ENCODE peak calls at places on chromosome 7, in seven cellular contexts. I is AG10803, Z is tibial artery, Q is HFFc6, M is kidney, N is hepatocyte, F is fibroblast of the aortic adventitia. E is an unnamed sample.

GRCh38 chr7:128172151-128172550 is 68.9 kb upstream of the LEP start:
- DNase-seq in I (no peak), Z (peak), Q (no peak), M (no peak), N (no peak), F (no peak), E (no peak)

GRCh38 chr7:141585592-141586510 is 34.6 kb downstream of the AGK start:
- DNase-seq in I (peak), Z (no peak), Q (peak), M (no peak), N (no peak), F (peak), E (no peak)

GRCh38 chr7:131219277-131220041 is 108.2 kb upstream of the MKLN1 start:
- DNase-seq in I (no peak), Z (peak), Q (no peak), M (no peak), N (no peak), F (peak), E (peak)

GRCh38 chr7:138813945-138814344 is 15.9 kb upstream of the ATP6V0A4 start:
- DNase-seq in I (no peak), Z (no peak), Q (no peak), M (no peak), N (no peak), F (no peak), E (no peak)

GRCh38 chr7:141659501-141659900 is 42.5 kb downstream of the DENND11 start:
- DNase-seq in I (no peak), Z (peak), Q (no peak), M (no peak), N (no peak), F (no peak), E (no peak)

GRCh38 chr7:92588561-92588960 is 1.6 kb downstream of the FAM133B start:
- DNase-seq in I (peak), Z (no peak), Q (no peak), M (no peak), N (no peak), F (no peak), E (no peak)

GRCh38 chr7:141541375-141541774 is 9.8 kb upstream of the AGK start:
- DNase-seq in I (no peak), Z (no peak), Q (no peak), M (no peak), N (no peak), F (no peak), E (no peak)

GRCh38 chr7:115851291-115851690 is 179.3 kb downstream of the TFEC start:
- DNase-seq in I (peak), Z (no peak), Q (peak), M (no peak), N (peak), F (peak), E (no peak)

GRCh38 chr7:137880432-137880831 is 33.7 kb upstream of the DGKI start:
- DNase-seq in I (peak), Z (no peak), Q (peak), M (no peak), N (no peak), F (peak), E (no peak)

GRCh38 chr7:28958235-28958945 is at the start of gene TRIL:
- DNase-seq in I (peak), Z (peak), Q (no peak), M (peak), N (peak), F (peak), E (peak)

GRCh38 chr7:78074713-78075112 is 276.1 kb downstream of the PHTF2 start:
- DNase-seq in I (no peak), Z (no peak), Q (no peak), M (no peak), N (no peak), F (no peak), E (no peak)

GRCh38 chr7:14376711-14377110 is 387.2 kb upstream of the ETV1 start:
- DNase-seq in I (no peak), Z (no peak), Q (no peak), M (no peak), N (no peak), F (no peak), E (no peak)

GRCh38 chr7:369981-370621 is 80.1 kb downstream of the FOXL3 start:
- DNase-seq in I (no peak), Z (peak), Q (no peak), M (no peak), N (peak), F (no peak), E (no peak)

GRCh38 chr7:45236666-45237065 is 79.1 kb downstream of the RAMP3 start:
- DNase-seq in I (peak), Z (no peak), Q (peak), M (no peak), N (no peak), F (peak), E (no peak)

GRCh38 chr7:65976659-65977196 is 5.3 kb downstream of the GUSB start:
- DNase-seq in I (no peak), Z (peak), Q (no peak), M (no peak), N (no peak), F (no peak), E (no peak)

GRCh38 chr7:131194070-131194865 is 133.4 kb upstream of the MKLN1 start:
- DNase-seq in I (no peak), Z (no peak), Q (no peak), M (no peak), N (no peak), F (peak), E (no peak)

GRCh38 chr7:104275900-104276299 is 52.5 kb upstream of the LHFPL3 start:
- DNase-seq in I (no peak), Z (no peak), Q (no peak), M (no peak), N (no peak), F (no peak), E (no peak)

GRCh38 chr7:100585511-100586265 is at the start of gene LRCH4:
- DNase-seq in I (no peak), Z (peak), Q (no peak), M (no peak), N (peak), F (no peak), E (no peak)

GRCh38 chr7:139603896-139604295 is 80.4 kb downstream of the CLEC2L start:
- DNase-seq in I (no peak), Z (no peak), Q (no peak), M (no peak), N (no peak), F (no peak), E (no peak)

GRCh38 chr7:39228946-39229345 is 251.2 kb downstream of the POU6F2 start:
- DNase-seq in I (peak), Z (no peak), Q (peak), M (no peak), N (no peak), F (no peak), E (no peak)

GRCh38 chr7:142646274-142646895 is 102.9 kb upstream of the PRSS1 start:
- DNase-seq in I (no peak), Z (no peak), Q (no peak), M (no peak), N (no peak), F (no peak), E (no peak)

GRCh38 chr7:39252916-39253315 is 275.2 kb downstream of the POU6F2 start:
- DNase-seq in I (peak), Z (no peak), Q (no peak), M (no peak), N (no peak), F (peak), E (no peak)

GRCh38 chr7:47420117-47420780 is 161.7 kb downstream of the TNS3 start:
- DNase-seq in I (peak), Z (no peak), Q (no peak), M (no peak), N (no peak), F (no peak), E (peak)

GRCh38 chr7:30142710-30143109 is 7.9 kb downstream of the MTURN start:
- DNase-seq in I (peak), Z (peak), Q (peak), M (no peak), N (peak), F (peak), E (peak)

GRCh38 chr7:137873524-137873923 is 26.8 kb upstream of the DGKI start:
- DNase-seq in I (peak), Z (no peak), Q (peak), M (no peak), N (no peak), F (peak), E (no peak)

GRCh38 chr7:48213226-48213625 is 42.0 kb downstream of the ABCA13 start:
- DNase-seq in I (no peak), Z (no peak), Q (no peak), M (no peak), N (no peak), F (no peak), E (no peak)

GRCh38 chr7:142864980-142865747 is 10.3 kb downstream of the EPHB6 start:
- DNase-seq in I (no peak), Z (no peak), Q (no peak), M (peak), N (no peak), F (no peak), E (no peak)

GRCh38 chr7:107860981-107861652 is 29.9 kb upstream of the DLD start:
- DNase-seq in I (peak), Z (no peak), Q (no peak), M (no peak), N (no peak), F (peak), E (no peak)

GRCh38 chr7:140060788-140061606 is 1.8 kb downstream of the PARP12 start:
- DNase-seq in I (peak), Z (no peak), Q (no peak), M (no peak), N (no peak), F (peak), E (no peak)

GRCh38 chr7:19491821-19492452 is 216.9 kb downstream of the POLR1F start:
- DNase-seq in I (peak), Z (no peak), Q (peak), M (no peak), N (peak), F (peak), E (no peak)

GRCh38 chr7:90842430-90842788 is 246.3 kb downstream of the CDK14 start:
- DNase-seq in I (no peak), Z (no peak), Q (no peak), M (no peak), N (no peak), F (no peak), E (no peak)

GRCh38 chr7:107269815-107270214 is 101.0 kb downstream of the HBP1 start:
- DNase-seq in I (no peak), Z (no peak), Q (no peak), M (no peak), N (peak), F (no peak), E (no peak)

GRCh38 chr7:18352339-18353255 is 143.0 kb upstream of the HDAC9 start:
- DNase-seq in I (peak), Z (no peak), Q (peak), M (no peak), N (peak), F (peak), E (no peak)

GRCh38 chr7:81791578-81792524 is 22.0 kb upstream of the HGF start:
- DNase-seq in I (no peak), Z (no peak), Q (no peak), M (no peak), N (no peak), F (no peak), E (no peak)

GRCh38 chr7:44380179-44380830 is 54.9 kb upstream of the CAMK2B start:
- DNase-seq in I (no peak), Z (peak), Q (no peak), M (no peak), N (no peak), F (no peak), E (peak)

GRCh38 chr7:22105550-22105949 is 159.9 kb upstream of the CDCA7L start:
- DNase-seq in I (no peak), Z (no peak), Q (no peak), M (no peak), N (no peak), F (no peak), E (no peak)

GRCh38 chr7:158396301-158396905 is 191.2 kb downstream of the PTPRN2 start:
- DNase-seq in I (no peak), Z (no peak), Q (no peak), M (no peak), N (no peak), F (no peak), E (no peak)

GRCh38 chr7:158395349-158395748 is 192.3 kb downstream of the PTPRN2 start:
- DNase-seq in I (no peak), Z (no peak), Q (no peak), M (no peak), N (no peak), F (no peak), E (no peak)

GRCh38 chr7:158393926-158394625 is 193.5 kb downstream of the PTPRN2 start:
- DNase-seq in I (no peak), Z (no peak), Q (no peak), M (no peak), N (no peak), F (no peak), E (no peak)

GRCh38 chr7:158395780-158396214 is 191.8 kb downstream of the PTPRN2 start:
- DNase-seq in I (no peak), Z (no peak), Q (no peak), M (no peak), N (no peak), F (no peak), E (no peak)

DNA sequence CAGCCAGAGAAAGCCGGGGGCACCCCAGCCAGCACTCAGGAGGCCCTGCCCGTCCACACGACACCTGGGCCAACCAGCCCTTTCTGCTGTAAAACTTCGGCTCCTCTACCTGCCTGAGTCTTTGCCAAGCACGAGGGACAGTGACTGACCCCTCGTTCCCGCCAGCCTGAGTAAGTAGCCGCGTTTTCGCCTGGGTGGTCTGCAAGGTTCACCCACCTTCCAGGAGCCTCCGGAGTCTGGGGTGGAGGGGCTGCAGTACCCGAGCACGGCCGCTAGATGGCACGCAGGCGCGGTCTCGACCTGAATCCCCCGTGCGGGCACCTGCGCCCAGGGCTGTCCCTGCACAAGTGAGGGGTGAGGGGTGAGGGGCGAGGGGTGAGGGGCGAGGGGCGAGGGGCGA is 192.7 kb downstream of the PTPRN2 start:
- DNase-seq in I (no peak), Z (no peak), Q (no peak), M (no peak), N (peak), F (no peak), E (no peak)
- TF ChIP-seq CTCF in I (peak), Z (peak), Q (peak), M (peak), N (peak), F (no peak), E (peak)

DNA sequence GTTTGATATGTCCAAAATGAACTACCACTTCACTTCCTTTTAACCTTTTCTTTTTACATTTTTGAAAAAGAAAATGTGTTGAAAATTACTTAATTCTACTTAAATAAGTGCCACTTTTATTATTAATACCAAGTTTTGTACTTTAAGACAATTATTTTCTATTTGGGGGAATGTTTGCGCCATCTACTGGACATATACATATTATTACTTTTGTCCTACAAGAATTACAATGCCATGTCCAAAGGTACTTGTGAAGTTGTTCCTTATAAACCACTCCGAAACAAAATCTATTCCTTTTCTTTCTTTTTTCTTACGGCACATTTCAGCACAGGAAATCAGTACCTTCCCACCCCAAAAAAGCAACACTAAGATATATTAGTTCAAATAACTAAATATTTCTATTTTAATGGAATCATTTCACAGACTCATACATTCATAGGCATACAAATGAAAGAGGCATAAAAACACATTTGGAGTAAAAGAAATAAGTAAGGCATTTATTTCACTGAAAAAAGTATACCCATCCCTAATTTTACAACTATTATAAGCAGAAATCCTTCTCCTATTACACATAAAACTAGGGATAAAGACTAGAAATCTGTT is 169.9 kb downstream of the RNF133 start:
- DNase-seq in I (peak), Z (no peak), Q (peak), M (no peak), N (peak), F (peak), E (no peak)
- TF ChIP-seq CTCF in I (peak), Z (peak), Q (peak), M (peak), N (peak), F (peak), E (peak)

GRCh38 chr7:155349601-155350331 is 52.1 kb downstream of the INSIG1 start:
- DNase-seq in I (no peak), Z (peak), Q (no peak), M (peak), N (no peak), F (no peak), E (no peak)
- TF ChIP-seq CTCF in I (no peak), Z (no peak), Q (no peak), M (no peak), N (no peak), F (no peak), E (no peak)

DNA sequence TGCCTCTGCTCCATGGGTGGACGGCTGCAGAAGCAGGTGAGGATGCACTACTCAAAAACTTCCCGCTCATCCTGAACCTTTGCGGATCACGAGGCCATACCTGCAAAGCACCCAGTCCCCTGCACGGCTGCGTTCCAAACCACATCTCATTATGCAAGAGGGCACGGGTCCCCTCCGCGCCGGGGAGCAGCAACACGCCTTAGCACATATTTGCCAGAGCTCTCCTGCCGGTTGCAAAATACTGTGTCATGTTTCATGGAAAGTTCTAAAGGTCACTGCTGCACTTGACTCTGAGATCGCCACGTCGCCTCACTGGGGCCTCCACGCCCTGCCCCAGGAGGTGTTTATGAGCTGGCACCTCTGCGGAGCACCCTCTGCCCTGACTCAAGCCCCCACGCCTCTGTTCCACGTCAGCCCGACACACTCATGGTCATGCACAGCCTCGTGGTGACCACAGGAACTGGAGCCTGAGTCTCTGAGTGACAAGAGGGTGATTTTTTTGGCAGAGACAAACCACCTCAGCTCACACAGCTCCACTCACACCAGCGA is 131.8 kb downstream of the PRKAG2 start:
- DNase-seq in I (peak), Z (peak), Q (peak), M (peak), N (peak), F (peak), E (peak)
- TF ChIP-seq CTCF in I (peak), Z (peak), Q (peak), M (peak), N (peak), F (peak), E (no peak)